ENCODE peak calls at places on chromosomes 11 and 22, in ten cellular contexts. One of them, this sample, is unnamed.

GRCh38 chr22:28978158-28978557 is 83.5 kb downstream of the C22orf31 start:
- DNase-seq in right atrium auricular region: peak
- DNase-seq in ovary: peak
- DNase-seq in AG09309: no peak
- DNase-seq in heart left ventricle: no peak
- DNase-seq in kidney: no peak
- DNase-seq in DND-41: no peak
- DNase-seq in keratinocyte: no peak
- DNase-seq in AG04450: no peak
- DNase-seq in astrocyte of the spinal cord: peak
- DNase-seq in this sample: no peak

GRCh38 chr11:75174781-75175370 is 24.0 kb downstream of the SLCO2B1 start:
- DNase-seq in right atrium auricular region: peak
- DNase-seq in ovary: peak
- DNase-seq in astrocyte of the spinal cord: no peak
- DNase-seq in kidney: peak
- DNase-seq in keratinocyte: no peak
- DNase-seq in heart left ventricle: no peak
- DNase-seq in AG09309: peak
- DNase-seq in AG04450: no peak
- DNase-seq in DND-41: peak
- DNase-seq in this sample: no peak

GRCh38 chr22:27576815-27577564 is 224.6 kb downstream of the MN1 start:
- DNase-seq in right atrium auricular region: no peak
- DNase-seq in kidney: no peak
- DNase-seq in DND-41: no peak
- DNase-seq in AG09309: no peak
- DNase-seq in astrocyte of the spinal cord: peak
- DNase-seq in keratinocyte: no peak
- DNase-seq in heart left ventricle: peak
- DNase-seq in ovary: no peak
- DNase-seq in AG04450: peak
- DNase-seq in this sample: no peak

GRCh38 chr11:69984457-69985261 is 93.5 kb upstream of the ANO1 start:
- DNase-seq in AG04450: no peak
- DNase-seq in DND-41: no peak
- DNase-seq in right atrium auricular region: no peak
- DNase-seq in AG09309: no peak
- DNase-seq in ovary: no peak
- DNase-seq in keratinocyte: no peak
- DNase-seq in kidney: peak
- DNase-seq in astrocyte of the spinal cord: no peak
- DNase-seq in heart left ventricle: no peak
- DNase-seq in this sample: no peak

GRCh38 chr22:35173655-35174054 is 83.6 kb upstream of the HMGXB4 start:
- DNase-seq in DND-41: no peak
- DNase-seq in ovary: no peak
- DNase-seq in right atrium auricular region: no peak
- DNase-seq in heart left ventricle: no peak
- DNase-seq in astrocyte of the spinal cord: no peak
- DNase-seq in kidney: no peak
- DNase-seq in AG09309: no peak
- DNase-seq in AG04450: no peak
- DNase-seq in keratinocyte: no peak
- DNase-seq in this sample: no peak

GRCh38 chr11:11426226-11426915 is 73.3 kb upstream of the CSNK2A3 start:
- DNase-seq in keratinocyte: no peak
- DNase-seq in astrocyte of the spinal cord: no peak
- DNase-seq in AG09309: no peak
- DNase-seq in kidney: no peak
- DNase-seq in right atrium auricular region: no peak
- DNase-seq in DND-41: no peak
- DNase-seq in ovary: no peak
- DNase-seq in AG04450: no peak
- DNase-seq in heart left ventricle: no peak
- DNase-seq in this sample: no peak

GRCh38 chr11:11211186-11211585 is 141.9 kb downstream of the CSNK2A3 start:
- DNase-seq in heart left ventricle: no peak
- DNase-seq in kidney: no peak
- DNase-seq in DND-41: no peak
- DNase-seq in right atrium auricular region: no peak
- DNase-seq in astrocyte of the spinal cord: no peak
- DNase-seq in keratinocyte: no peak
- DNase-seq in AG09309: no peak
- DNase-seq in ovary: no peak
- DNase-seq in AG04450: no peak
- DNase-seq in this sample: no peak

GRCh38 chr11:73469401-73469800 is 93.2 kb downstream of the RELT start:
- DNase-seq in right atrium auricular region: no peak
- DNase-seq in ovary: no peak
- DNase-seq in astrocyte of the spinal cord: no peak
- DNase-seq in AG09309: no peak
- DNase-seq in DND-41: no peak
- DNase-seq in AG04450: no peak
- DNase-seq in heart left ventricle: no peak
- DNase-seq in kidney: no peak
- DNase-seq in keratinocyte: no peak
- DNase-seq in this sample: no peak

GRCh38 chr11:67996622-67997459 is 7.1 kb downstream of the UNC93B1 start:
- DNase-seq in ovary: no peak
- DNase-seq in AG09309: no peak
- DNase-seq in astrocyte of the spinal cord: no peak
- DNase-seq in kidney: peak
- DNase-seq in keratinocyte: no peak
- DNase-seq in AG04450: no peak
- DNase-seq in DND-41: peak
- DNase-seq in right atrium auricular region: no peak
- DNase-seq in heart left ventricle: no peak
- DNase-seq in this sample: no peak

GRCh38 chr11:3095712-3096361 is 38.6 kb upstream of the CARS1 start:
- DNase-seq in ovary: no peak
- DNase-seq in heart left ventricle: no peak
- DNase-seq in astrocyte of the spinal cord: peak
- DNase-seq in kidney: peak
- DNase-seq in DND-41: no peak
- DNase-seq in keratinocyte: no peak
- DNase-seq in AG04450: peak
- DNase-seq in AG09309: peak
- DNase-seq in right atrium auricular region: no peak
- DNase-seq in this sample: peak

GRCh38 chr11:8584511-8584910 is 9.5 kb downstream of the STK33 start:
- DNase-seq in astrocyte of the spinal cord: no peak
- DNase-seq in DND-41: no peak
- DNase-seq in kidney: no peak
- DNase-seq in AG04450: no peak
- DNase-seq in heart left ventricle: no peak
- DNase-seq in ovary: no peak
- DNase-seq in right atrium auricular region: no peak
- DNase-seq in keratinocyte: no peak
- DNase-seq in AG09309: no peak
- DNase-seq in this sample: no peak

DNA sequence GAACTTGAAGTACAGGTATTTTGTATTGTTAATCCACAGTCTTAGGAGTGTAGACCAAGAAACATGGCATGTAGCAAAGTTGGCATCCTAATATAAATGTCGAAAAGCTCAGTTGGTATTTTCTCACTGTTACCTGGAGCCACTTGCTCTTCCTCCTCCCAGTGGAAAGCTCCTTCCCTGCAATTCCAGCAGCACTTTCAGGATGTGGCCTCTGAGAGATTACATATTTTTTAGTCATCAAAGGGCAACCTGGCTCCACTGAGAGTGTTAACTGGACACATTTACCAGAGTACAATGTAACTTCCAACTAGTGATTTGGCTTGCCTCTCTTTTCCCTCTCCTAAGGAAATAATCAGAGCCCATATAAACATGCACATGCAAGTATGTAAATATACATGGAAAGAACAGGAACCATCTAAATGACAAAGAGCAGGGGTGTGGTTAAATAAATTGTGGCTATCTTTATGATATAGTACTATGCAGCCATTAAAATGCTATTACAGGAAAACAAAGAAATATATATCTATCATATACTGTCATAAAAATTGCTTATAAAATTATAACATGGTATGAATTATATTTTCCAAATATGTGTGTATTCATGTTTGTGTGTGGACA is 14.2 kb upstream of the EED start:
- DNase-seq in DND-41: no peak
- DNase-seq in kidney: no peak
- DNase-seq in AG09309: no peak
- DNase-seq in heart left ventricle: no peak
- DNase-seq in AG04450: no peak
- DNase-seq in astrocyte of the spinal cord: no peak
- DNase-seq in right atrium auricular region: no peak
- DNase-seq in ovary: no peak
- DNase-seq in keratinocyte: no peak
- DNase-seq in this sample: no peak
- TF ChIP-seq CTCF in DND-41: no peak
- TF ChIP-seq CTCF in kidney: no peak
- TF ChIP-seq CTCF in AG09309: no peak
- TF ChIP-seq CTCF in heart left ventricle: no peak
- TF ChIP-seq CTCF in AG04450: no peak
- TF ChIP-seq CTCF in astrocyte of the spinal cord: peak
- TF ChIP-seq CTCF in right atrium auricular region: no peak
- TF ChIP-seq CTCF in ovary: no peak
- TF ChIP-seq CTCF in keratinocyte: peak
- TF ChIP-seq CTCF in this sample: peak

GRCh38 chr22:19761500-19762314 is 1.1 kb downstream of the TBX1 start:
- DNase-seq in ovary: no peak
- DNase-seq in kidney: no peak
- DNase-seq in DND-41: no peak
- DNase-seq in AG09309: no peak
- DNase-seq in right atrium auricular region: no peak
- DNase-seq in keratinocyte: no peak
- DNase-seq in astrocyte of the spinal cord: no peak
- DNase-seq in AG04450: no peak
- DNase-seq in heart left ventricle: no peak
- DNase-seq in this sample: no peak
- H3K4me3 ChIP-seq in ovary: no peak
- H3K4me3 ChIP-seq in kidney: no peak
- H3K4me3 ChIP-seq in DND-41: no peak
- H3K4me3 ChIP-seq in AG09309: no peak
- H3K4me3 ChIP-seq in right atrium auricular region: no peak
- H3K4me3 ChIP-seq in keratinocyte: no peak
- H3K4me3 ChIP-seq in astrocyte of the spinal cord: no peak
- H3K4me3 ChIP-seq in AG04450: no peak
- H3K4me3 ChIP-seq in heart left ventricle: peak
- H3K4me3 ChIP-seq in this sample: no peak

GRCh38 chr11:64516226-64516625 is 74.8 kb upstream of the SLC22A12 start:
- DNase-seq in AG09309: no peak
- DNase-seq in heart left ventricle: no peak
- DNase-seq in astrocyte of the spinal cord: no peak
- DNase-seq in kidney: no peak
- DNase-seq in keratinocyte: no peak
- DNase-seq in ovary: no peak
- DNase-seq in AG04450: no peak
- DNase-seq in right atrium auricular region: no peak
- DNase-seq in DND-41: peak
- DNase-seq in this sample: no peak
- TF ChIP-seq CTCF in AG09309: no peak
- TF ChIP-seq CTCF in heart left ventricle: no peak
- TF ChIP-seq CTCF in astrocyte of the spinal cord: peak
- TF ChIP-seq CTCF in kidney: no peak
- TF ChIP-seq CTCF in keratinocyte: no peak
- TF ChIP-seq CTCF in ovary: no peak
- TF ChIP-seq CTCF in AG04450: no peak
- TF ChIP-seq CTCF in right atrium auricular region: no peak
- TF ChIP-seq CTCF in DND-41: peak
- TF ChIP-seq CTCF in this sample: no peak

DNA sequence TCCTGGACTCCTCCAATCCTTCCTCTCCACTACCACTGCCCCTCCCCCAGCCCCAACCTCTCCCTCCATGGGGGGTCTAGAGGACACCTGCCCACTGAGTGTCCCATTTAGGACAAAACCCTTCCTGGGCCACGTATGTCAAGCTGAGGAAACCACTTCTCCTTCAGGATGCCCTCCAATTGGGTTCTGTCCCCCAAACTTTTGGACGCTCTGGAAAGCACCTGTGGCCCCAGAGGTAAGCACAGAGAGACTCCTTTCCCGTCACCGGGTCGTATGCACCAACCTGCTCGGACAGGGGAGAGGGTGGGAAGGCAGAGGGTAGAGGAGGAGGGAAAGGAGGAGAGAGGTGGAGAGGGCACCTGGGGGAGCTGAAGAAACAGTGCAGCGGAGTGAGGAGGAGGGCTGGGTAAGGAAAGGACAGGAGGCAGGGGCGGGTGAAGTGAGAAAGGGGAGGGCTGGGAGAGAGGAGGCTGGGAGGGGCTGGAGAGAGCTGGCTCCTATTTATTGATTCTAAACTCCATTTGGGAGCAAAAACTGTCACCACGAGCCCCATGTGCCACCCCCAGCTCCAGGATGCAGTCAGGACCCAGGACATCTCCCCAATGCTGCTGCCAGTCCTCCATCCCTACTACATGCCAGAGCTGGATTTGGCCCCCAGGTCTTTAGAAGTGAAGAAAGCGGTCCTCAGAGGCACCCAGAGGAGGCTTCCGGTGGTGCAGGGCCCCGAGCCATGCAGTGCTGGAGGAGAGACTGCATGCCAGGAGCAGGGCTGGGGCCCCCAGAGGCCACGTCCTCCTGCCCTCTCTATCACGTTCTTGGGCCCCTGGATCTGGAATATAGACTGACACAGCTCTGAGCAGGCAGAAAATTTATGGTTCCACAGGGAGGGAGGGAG is 53.6 kb downstream of the SLC22A12 start:
- DNase-seq in AG04450: no peak
- DNase-seq in ovary: no peak
- DNase-seq in heart left ventricle: no peak
- DNase-seq in keratinocyte: no peak
- DNase-seq in astrocyte of the spinal cord: no peak
- DNase-seq in DND-41: no peak
- DNase-seq in AG09309: no peak
- DNase-seq in right atrium auricular region: no peak
- DNase-seq in kidney: no peak
- DNase-seq in this sample: no peak
- H3K4me3 ChIP-seq in AG04450: no peak
- H3K4me3 ChIP-seq in ovary: no peak
- H3K4me3 ChIP-seq in heart left ventricle: no peak
- H3K4me3 ChIP-seq in keratinocyte: no peak
- H3K4me3 ChIP-seq in astrocyte of the spinal cord: no peak
- H3K4me3 ChIP-seq in DND-41: no peak
- H3K4me3 ChIP-seq in AG09309: no peak
- H3K4me3 ChIP-seq in right atrium auricular region: no peak
- H3K4me3 ChIP-seq in kidney: no peak
- H3K4me3 ChIP-seq in this sample: no peak

GRCh38 chr11:57335343-57336110 is at the start of gene SSRP1:
- DNase-seq in DND-41: peak
- DNase-seq in AG04450: no peak
- DNase-seq in kidney: peak
- DNase-seq in keratinocyte: no peak
- DNase-seq in heart left ventricle: peak
- DNase-seq in ovary: peak
- DNase-seq in AG09309: no peak
- DNase-seq in right atrium auricular region: peak
- DNase-seq in astrocyte of the spinal cord: peak
- DNase-seq in this sample: no peak
- TF ChIP-seq CTCF in DND-41: peak
- TF ChIP-seq CTCF in AG04450: no peak
- TF ChIP-seq CTCF in kidney: no peak
- TF ChIP-seq CTCF in keratinocyte: no peak
- TF ChIP-seq CTCF in heart left ventricle: no peak
- TF ChIP-seq CTCF in ovary: no peak
- TF ChIP-seq CTCF in AG09309: no peak
- TF ChIP-seq CTCF in right atrium auricular region: no peak
- TF ChIP-seq CTCF in astrocyte of the spinal cord: no peak
- TF ChIP-seq CTCF in this sample: no peak

This sample was measured in epithelial cell of proximal tubule.